ENCODE peak calls at places on chromosomes 5 and 9, in four cellular contexts. B, Y, I and X are unnamed samples.

GRCh38 chr9:135978650-135979461 is 17.7 kb upstream of the UBAC1 start:
- DNase-seq in B (no peak), Y (no peak), I (no peak), X (no peak)

GRCh38 chr9:113350937-113351336 is 1.6 kb downstream of the BSPRY start:
- DNase-seq in B (no peak), Y (no peak), I (peak), X (no peak)

GRCh38 chr9:107674937-107675277 is 185.3 kb upstream of the KLF4 start:
- DNase-seq in B (no peak), Y (no peak), I (no peak), X (no peak)

GRCh38 chr5:73111536-73111935 is 8.8 kb upstream of the TMEM171 start:
- DNase-seq in B (no peak), Y (no peak), I (no peak), X (no peak)

GRCh38 chr9:13443380-13444271 is 164.1 kb upstream of the MPDZ start:
- DNase-seq in B (no peak), Y (no peak), I (no peak), X (no peak)

GRCh38 chr9:27664136-27664819 is 91.0 kb upstream of the C9orf72 start:
- DNase-seq in B (no peak), Y (no peak), I (no peak), X (no peak)

GRCh38 chr5:102481044-102481715 is 17.6 kb downstream of the SLCO6A1 start:
- DNase-seq in B (no peak), Y (no peak), I (no peak), X (no peak)

GRCh38 chr5:164013077-164013670 is 507.8 kb downstream of the MAT2B start:
- DNase-seq in B (peak), Y (peak), I (peak), X (peak)

GRCh38 chr5:74294231-74294705 is 346.3 kb downstream of the ENC1 start:
- DNase-seq in B (no peak), Y (no peak), I (peak), X (no peak)

GRCh38 chr5:170631471-170632195 is 127.8 kb downstream of the KCNIP1 start:
- DNase-seq in B (peak), Y (no peak), I (no peak), X (peak)

GRCh38 chr5:39370555-39371366 is 6.5 kb upstream of the C9 start:
- DNase-seq in B (no peak), Y (no peak), I (no peak), X (no peak)

GRCh38 chr9:105127863-105128220 is 116.6 kb upstream of the SLC44A1 start:
- DNase-seq in B (no peak), Y (no peak), I (peak), X (no peak)

GRCh38 chr5:142322747-142323479 is 1.9 kb downstream of the SPRY4 start:
- DNase-seq in B (no peak), Y (no peak), I (no peak), X (no peak)

GRCh38 chr9:15205632-15206243 is 101.3 kb downstream of the TTC39B start:
- DNase-seq in B (peak), Y (no peak), I (no peak), X (no peak)

DNA sequence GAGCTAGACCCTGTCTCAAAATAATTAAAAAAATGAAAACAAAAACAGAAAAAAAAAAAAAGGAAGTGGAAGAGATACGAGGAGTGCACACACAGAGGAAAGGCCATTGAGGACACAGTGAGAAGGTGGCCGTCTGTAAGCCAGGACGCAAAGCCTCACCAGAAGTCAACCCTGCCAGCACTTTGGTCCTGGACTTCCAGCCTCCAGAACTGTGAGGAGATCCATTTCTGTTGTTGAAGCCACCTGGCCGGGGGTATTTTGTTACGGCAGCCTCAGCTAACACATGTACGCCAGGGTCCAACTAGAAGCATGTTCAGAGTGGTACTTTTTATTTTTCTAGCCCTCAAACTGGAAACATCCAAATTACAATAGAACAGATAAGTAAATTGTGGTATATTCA is 21.8 kb downstream of the SLC35D2 start:
- DNase-seq in B (no peak), Y (no peak), I (no peak), X (no peak)
- TF ChIP-seq SUZ12 in B (no peak), Y (no peak), I (no peak), X (no peak)

GRCh38 chr5:59104400-59105117 is 521.7 kb downstream of the RAB3C start:
- DNase-seq in B (no peak), Y (no peak), I (no peak), X (no peak)
- TF ChIP-seq SP1 in B (no peak), Y (no peak), I (no peak), X (no peak)

GRCh38 chr5:139855946-139856540 is 60.4 kb downstream of the PSD2 start:
- DNase-seq in B (no peak), Y (no peak), I (no peak), X (no peak)
- TF ChIP-seq SUZ12 in B (no peak), Y (no peak), I (no peak), X (no peak)

DNA sequence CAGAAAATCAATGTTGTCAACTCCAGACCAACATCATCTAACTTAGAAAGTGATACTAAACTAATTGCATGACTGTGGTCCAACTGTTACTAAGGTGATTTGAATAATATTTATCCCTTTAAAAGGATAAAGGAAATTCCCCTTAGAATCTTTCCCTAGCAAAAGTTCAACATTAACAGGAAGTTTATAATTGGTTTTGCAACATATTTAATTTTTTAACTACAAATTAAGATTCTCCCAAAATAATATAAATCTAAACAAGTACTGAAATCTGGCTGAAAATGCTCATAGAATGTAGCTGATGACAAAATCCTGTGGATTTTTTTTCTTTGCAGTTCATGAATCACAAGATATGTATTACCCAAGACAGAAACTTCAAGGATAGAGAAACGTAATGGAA is 151.4 kb downstream of the LPAR1 start:
- DNase-seq in B (no peak), Y (no peak), I (no peak), X (no peak)
- TF ChIP-seq SP1 in B (no peak), Y (no peak), I (no peak), X (no peak)